ENCODE peak calls at places on chromosomes 13 and 19, in five cellular contexts. J is breast epithelium, E is left cardiac atrium, N is kidney glomerular epithelial cell, G is thoracic aorta. X is an unnamed sample.

GRCh38 chr19:18802354-18802753 is 11.2 kb upstream of the COMP start:
- DNase-seq in J (no peak), E (no peak), N (no peak), G (no peak), X (no peak)

GRCh38 chr13:101018720-101019119 is 344.1 kb upstream of the TMTC4 start:
- DNase-seq in J (no peak), E (no peak), N (no peak), G (no peak), X (no peak)

GRCh38 chr13:93183302-93183701 is 43.3 kb upstream of the GPC6 start:
- DNase-seq in J (no peak), E (no peak), N (no peak), G (no peak), X (no peak)

GRCh38 chr19:37306383-37306963 is 64.4 kb upstream of the ZNF527 start:
- DNase-seq in J (no peak), E (no peak), N (no peak), G (no peak), X (no peak)

GRCh38 chr13:98441056-98441676 is 135.7 kb downstream of the STK24 start:
- DNase-seq in J (no peak), E (no peak), N (no peak), G (no peak), X (no peak)

GRCh38 chr13:99704390-99704789 is 203.1 kb downstream of the TM9SF2 start:
- DNase-seq in J (no peak), E (no peak), N (no peak), G (no peak), X (no peak)

GRCh38 chr19:51333836-51334460 is 8.0 kb downstream of the VSIG10L start:
- DNase-seq in J (no peak), E (no peak), N (no peak), G (no peak), X (no peak)

GRCh38 chr13:31982540-31982939 is 49.0 kb upstream of the FRY start:
- DNase-seq in J (peak; percentile 85), E (peak; percentile 78), N (peak; percentile 91), G (peak; percentile 36), X (peak; percentile 83)

GRCh38 chr13:102561933-102562332 is 34.9 kb upstream of the TPP2 start:
- DNase-seq in J (no peak), E (no peak), N (no peak), G (no peak), X (no peak)

GRCh38 chr13:30805603-30806011 is 70.3 kb downstream of the ALOX5AP start:
- DNase-seq in J (peak; percentile 69), E (no peak), N (peak; percentile 79), G (no peak), X (no peak)

GRCh38 chr13:52879950-52880650 is 31.7 kb upstream of the PCDH8 start:
- DNase-seq in J (no peak), E (no peak), N (no peak), G (no peak), X (no peak)

GRCh38 chr13:45490068-45490467 is 25.3 kb downstream of the COG3 start:
- DNase-seq in J (no peak), E (no peak), N (no peak), G (no peak), X (peak; percentile 16)

GRCh38 chr13:75831389-75831788 is 195.3 kb downstream of the LMO7 start:
- DNase-seq in J (no peak), E (no peak), N (no peak), G (no peak), X (no peak)

GRCh38 chr13:32211788-32212187 is 103.4 kb downstream of the ZAR1L start:
- DNase-seq in J (no peak), E (no peak), N (no peak), G (no peak), X (no peak)

GRCh38 chr19:41089955-41090354 is 1.7 kb downstream of the CYP2A13 start:
- DNase-seq in J (no peak), E (no peak), N (no peak), G (no peak), X (no peak)

GRCh38 chr13:32116210-32116609 is 84.6 kb downstream of the FRY start:
- DNase-seq in J (no peak), E (no peak), N (no peak), G (no peak), X (no peak)

GRCh38 chr19:17954401-17954800 is 12.5 kb upstream of the KCNN1 start:
- DNase-seq in J (no peak), E (no peak), N (no peak), G (no peak), X (no peak)

GRCh38 chr19:19460761-19461265 is 54.5 kb downstream of the TSSK6 start:
- DNase-seq in J (no peak), E (peak; percentile 82), N (no peak), G (no peak), X (peak; percentile 55)

GRCh38 chr19:21233691-21234090 is 91.9 kb downstream of the ZNF431 start:
- DNase-seq in J (no peak), E (no peak), N (no peak), G (no peak), X (no peak)

GRCh38 chr13:104043184-104043583 is 977.0 kb upstream of the SLC10A2 start:
- DNase-seq in J (no peak), E (no peak), N (no peak), G (no peak), X (no peak)

GRCh38 chr19:56167064-56167578 is 8.7 kb upstream of the GALP start:
- DNase-seq in J (no peak), E (no peak), N (no peak), G (no peak), X (no peak)

GRCh38 chr19:44764975-44765948 is 12.4 kb upstream of the CBLC start:
- DNase-seq in J (no peak), E (no peak), N (no peak), G (no peak), X (peak; percentile 54)

GRCh38 chr19:42246143-42246868 is 3.9 kb upstream of the GSK3A start:
- DNase-seq in J (peak; percentile 75), E (peak; percentile 85), N (peak; percentile 54), G (peak; percentile 55), X (peak; percentile 80)

GRCh38 chr13:69050696-69051095 is 1056.9 kb upstream of the ATXN8OS start:
- DNase-seq in J (no peak), E (no peak), N (no peak), G (no peak), X (no peak)

GRCh38 chr19:49875801-49876421 is 1.2 kb downstream of the AKT1S1 start:
- DNase-seq in J (no peak), E (peak; percentile 74), N (peak; percentile 17), G (no peak), X (peak; percentile 76)